ENCODE peak calls at places on chromosomes 11 and 22, in nine cellular contexts. Y, S, W, O, Q, Z, E, J and R are unnamed samples. For H3K4me1, the result is how much of the 10 kb centered on the place peaks cover.

GRCh38 chr22:43005106-43005505 is 9.8 kb downstream of the PACSIN2 start:
- DNase-seq in E (no peak), O (no peak), Z (no peak), S (no peak), W (no peak), J (no peak), Y (no peak), Q (no peak), R (no peak)

GRCh38 chr22:16964366-16964765 is 43.7 kb downstream of the GAB4 start:
- DNase-seq in Y (no peak), S (no peak), O (no peak), E (no peak), Q (no peak), W (no peak), Z (no peak), J (no peak), R (peak)

GRCh38 chr11:27482793-27483192 is 10.2 kb upstream of the LGR4 start:
- DNase-seq in Z (no peak), W (no peak), S (no peak), Y (no peak), J (no peak), E (peak), O (no peak), Q (no peak), R (no peak)

GRCh38 chr11:102007567-102008437 is 39.4 kb upstream of the CFAP300 start:
- DNase-seq in Q (peak), S (no peak), Y (no peak), E (peak), J (no peak), O (no peak), W (no peak), Z (peak), R (no peak)

GRCh38 chr11:71286701-71287643 is 34.6 kb upstream of the SHANK2 start:
- DNase-seq in O (no peak), S (peak), W (no peak), Z (peak), Y (peak), E (peak), J (peak), Q (no peak), R (no peak)

GRCh38 chr22:40789131-40789530 is 30.0 kb downstream of the SLC25A17 start:
- DNase-seq in O (no peak), Z (no peak), E (no peak), Y (no peak), J (no peak), W (no peak), S (no peak), Q (no peak), R (no peak)

GRCh38 chr11:77095551-77096490 is 6.8 kb upstream of the OMP start:
- DNase-seq in E (no peak), Q (peak), S (peak), Y (peak), W (no peak), O (no peak), J (peak), Z (peak), R (no peak)

GRCh38 chr22:28019881-28020861 is 101.1 kb upstream of the PITPNB start:
- DNase-seq in Z (peak), Y (peak), O (peak), S (peak), Q (peak), W (peak), J (peak), E (peak), R (peak)

GRCh38 chr11:68020575-68020974 is 9.9 kb upstream of the NDUFS8 start:
- DNase-seq in J (no peak), Q (peak), W (no peak), Z (no peak), E (no peak), O (no peak), S (no peak), Y (no peak), R (no peak)

GRCh38 chr22:23279781-23280180 is 99.5 kb downstream of the BCR start:
- DNase-seq in Q (no peak), O (no peak), W (no peak), E (peak), S (no peak), Z (no peak), J (no peak), Y (peak), R (no peak)

GRCh38 chr11:111718436-111719325 is 47.5 kb downstream of the PPP2R1B start:
- DNase-seq in O (no peak), Z (peak), Y (peak), W (no peak), Q (peak), S (no peak), E (peak), J (no peak), R (no peak)

GRCh38 chr11:72833083-72833733 is 19.0 kb downstream of the ATG16L2 start:
- DNase-seq in Y (no peak), S (no peak), O (no peak), Q (no peak), W (no peak), E (no peak), J (no peak), Z (no peak), R (no peak)
- TF ChIP-seq CTCF in Y (no peak), S (no peak), O (no peak), Q (no peak), W (no peak), E (no peak), J (no peak), Z (no peak), R (no peak)

DNA sequence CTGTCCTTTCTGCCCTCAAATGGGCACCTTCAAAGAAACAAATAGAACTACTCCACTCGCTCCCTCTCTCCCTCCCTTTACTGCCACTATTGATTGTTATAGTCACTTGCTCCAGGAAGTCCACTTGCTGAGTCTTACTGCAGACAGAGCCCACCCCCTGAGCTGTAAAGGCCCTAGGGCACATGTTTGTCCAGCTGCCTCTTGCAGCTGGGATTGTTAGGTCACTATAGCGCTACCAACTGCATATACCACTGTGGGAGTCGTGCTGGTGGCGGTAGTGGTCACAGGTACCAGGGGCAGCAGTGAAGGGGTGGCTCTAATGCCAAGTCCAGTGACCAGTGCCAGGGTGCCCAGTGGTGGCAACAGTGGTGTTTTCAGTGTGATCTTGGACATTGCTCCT is 4.4 kb upstream of the SREBF2 start:
- DNase-seq in S (no peak), Y (no peak), E (no peak), J (peak), W (no peak), Q (no peak), Z (peak), O (no peak), R (no peak)
- H3K27ac ChIP-seq in S (no peak), Y (no peak), E (no peak), J (peak), W (no peak), Q (no peak), Z (peak), O (no peak), R (no peak)

DNA sequence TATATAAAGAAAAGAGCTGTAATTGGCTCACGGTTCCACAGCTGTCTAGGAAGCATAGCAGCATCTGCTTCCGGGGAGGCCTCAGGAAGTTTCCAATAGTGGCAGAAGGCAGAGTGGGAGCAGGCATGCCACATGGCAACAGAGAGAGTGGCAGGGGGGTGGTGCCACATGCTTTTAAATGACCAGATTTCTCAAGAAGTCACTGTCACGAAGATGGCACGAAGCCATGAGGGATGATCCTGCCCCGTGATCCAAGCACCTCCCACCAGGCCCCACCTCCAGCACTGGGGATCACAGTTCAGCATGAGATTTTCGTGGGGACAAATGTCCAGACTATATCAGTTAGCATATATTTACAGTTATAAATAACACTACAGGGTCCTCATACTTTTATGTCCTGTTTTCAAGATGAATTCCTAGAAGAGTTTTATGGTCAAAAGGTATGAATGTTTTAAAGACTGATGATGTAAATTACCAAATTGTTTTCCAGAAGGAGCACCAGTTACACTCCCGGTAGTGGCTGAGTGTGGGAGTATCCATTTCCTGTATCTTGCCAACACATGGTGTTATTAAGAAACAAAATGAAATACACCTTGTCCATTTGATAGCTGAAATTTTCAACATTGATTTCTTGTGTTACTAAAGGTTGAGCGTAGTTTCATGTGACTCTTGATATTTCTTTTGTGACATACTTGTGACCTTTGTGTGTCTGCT is 19.2 kb downstream of the FAM118A start:
- DNase-seq in S (no peak), J (no peak), W (no peak), Y (no peak), O (no peak), Z (no peak), E (no peak), Q (no peak), R (no peak)
- H3K4me1 ChIP-seq in S (under half), J (under half), W (under half), Y (under half), O (under half), Z (under half), E (under half), Q (under half), R (under half)

GRCh38 chr22:49779226-49779625 is 48.4 kb downstream of the BRD1 start:
- DNase-seq in J (no peak), S (no peak), Z (no peak), O (no peak), Q (no peak), W (no peak), E (no peak), Y (no peak), R (no peak)
- TF ChIP-seq CTCF in J (no peak), S (no peak), Z (no peak), O (no peak), Q (no peak), W (no peak), E (no peak), Y (no peak), R (no peak)

GRCh38 chr11:82462588-82462987 is 271.1 kb downstream of the FAM181B start:
- DNase-seq in S (no peak), E (no peak), J (no peak), W (no peak), Q (no peak), Y (no peak), O (no peak), Z (no peak), R (no peak)

DNA sequence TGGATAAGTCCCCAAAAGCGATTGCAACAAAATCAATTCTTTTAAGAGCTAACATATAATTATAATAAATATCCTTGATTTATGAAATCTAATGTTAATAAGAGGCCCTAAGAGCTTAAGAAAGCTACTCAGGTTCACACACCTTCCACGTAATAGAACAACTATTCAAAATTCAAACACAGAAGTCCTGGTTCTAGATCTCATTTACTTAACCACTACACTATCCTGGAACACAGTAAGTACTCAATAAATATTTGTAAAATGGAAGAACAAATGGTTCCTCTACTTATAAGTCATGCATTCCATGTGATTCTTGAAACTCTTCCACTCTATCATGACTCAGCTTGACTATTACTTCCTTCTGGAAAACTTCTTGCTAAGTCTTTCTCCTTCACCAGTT is 268.2 kb downstream of the FAM181B start:
- DNase-seq in Y (no peak), E (no peak), O (no peak), S (no peak), J (no peak), W (no peak), Q (no peak), Z (no peak), R (no peak)
- H3K27ac ChIP-seq in Y (no peak), E (no peak), O (peak), S (no peak), J (no peak), W (no peak), Q (no peak), Z (no peak), R (no peak)

GRCh38 chr22:37228106-37229011 is 15.7 kb downstream of the RAC2 start:
- DNase-seq in S (no peak), Y (no peak), E (peak), W (peak), Z (no peak), O (no peak), J (peak), Q (no peak), R (no peak)
- H3K4me1 ChIP-seq in S (under half), Y (under half), E (under half), W (half or more), Z (under half), O (under half), J (under half), Q (under half), R (under half)

GRCh38 chr11:46345131-46345597 is 2.1 kb upstream of the DGKZ start:
- DNase-seq in J (no peak), W (no peak), Z (no peak), O (peak), E (no peak), S (no peak), Q (peak), Y (no peak), R (no peak)
- TF ChIP-seq CTCF in J (no peak), W (no peak), Z (no peak), O (no peak), E (no peak), S (no peak), Q (no peak), Y (no peak), R (no peak)

GRCh38 chr11:92707665-92708064 is 261.8 kb upstream of the MTNR1B start:
- DNase-seq in S (no peak), J (no peak), O (no peak), E (peak), Q (no peak), Y (no peak), Z (no peak), W (no peak), R (no peak)

GRCh38 chr11:92707173-92707619 is 262.3 kb upstream of the MTNR1B start:
- DNase-seq in W (no peak), S (no peak), Q (peak), Z (no peak), J (peak), O (no peak), Y (no peak), E (no peak), R (no peak)

GRCh38 chr11:92702037-92702436 is 267.4 kb upstream of the MTNR1B start:
- DNase-seq in Q (no peak), S (no peak), J (no peak), Y (no peak), E (peak), Z (no peak), W (no peak), O (no peak), R (no peak)

GRCh38 chr11:92702771-92703170 is 266.7 kb upstream of the MTNR1B start:
- DNase-seq in Q (no peak), Y (no peak), O (no peak), E (peak), S (no peak), J (no peak), W (no peak), Z (no peak), R (no peak)

DNA sequence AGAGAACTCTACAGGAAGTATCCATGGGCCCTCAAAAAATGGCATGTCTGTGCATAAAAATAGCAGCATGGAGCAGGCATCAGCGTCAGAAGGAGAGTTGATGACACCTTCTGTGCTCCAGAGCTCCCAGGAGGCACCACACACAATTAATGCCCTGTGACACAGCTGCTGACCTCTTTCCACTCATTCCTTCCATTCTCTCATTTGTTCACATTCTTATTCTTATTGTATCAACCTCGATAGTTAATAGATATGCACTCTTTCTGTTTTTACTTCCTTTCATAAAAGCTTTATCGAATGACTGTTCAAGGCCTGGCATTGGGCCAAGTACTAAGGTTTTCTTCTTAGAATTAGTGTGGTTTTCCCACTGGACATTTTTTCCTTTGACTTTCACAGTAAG is 266.0 kb upstream of the MTNR1B start:
- DNase-seq in W (no peak), Z (no peak), Q (no peak), E (peak), Y (no peak), S (no peak), J (peak), O (no peak), R (no peak)
- H3K27ac ChIP-seq in W (no peak), Z (no peak), Q (no peak), E (peak), Y (no peak), S (no peak), J (no peak), O (no peak), R (no peak)

DNA sequence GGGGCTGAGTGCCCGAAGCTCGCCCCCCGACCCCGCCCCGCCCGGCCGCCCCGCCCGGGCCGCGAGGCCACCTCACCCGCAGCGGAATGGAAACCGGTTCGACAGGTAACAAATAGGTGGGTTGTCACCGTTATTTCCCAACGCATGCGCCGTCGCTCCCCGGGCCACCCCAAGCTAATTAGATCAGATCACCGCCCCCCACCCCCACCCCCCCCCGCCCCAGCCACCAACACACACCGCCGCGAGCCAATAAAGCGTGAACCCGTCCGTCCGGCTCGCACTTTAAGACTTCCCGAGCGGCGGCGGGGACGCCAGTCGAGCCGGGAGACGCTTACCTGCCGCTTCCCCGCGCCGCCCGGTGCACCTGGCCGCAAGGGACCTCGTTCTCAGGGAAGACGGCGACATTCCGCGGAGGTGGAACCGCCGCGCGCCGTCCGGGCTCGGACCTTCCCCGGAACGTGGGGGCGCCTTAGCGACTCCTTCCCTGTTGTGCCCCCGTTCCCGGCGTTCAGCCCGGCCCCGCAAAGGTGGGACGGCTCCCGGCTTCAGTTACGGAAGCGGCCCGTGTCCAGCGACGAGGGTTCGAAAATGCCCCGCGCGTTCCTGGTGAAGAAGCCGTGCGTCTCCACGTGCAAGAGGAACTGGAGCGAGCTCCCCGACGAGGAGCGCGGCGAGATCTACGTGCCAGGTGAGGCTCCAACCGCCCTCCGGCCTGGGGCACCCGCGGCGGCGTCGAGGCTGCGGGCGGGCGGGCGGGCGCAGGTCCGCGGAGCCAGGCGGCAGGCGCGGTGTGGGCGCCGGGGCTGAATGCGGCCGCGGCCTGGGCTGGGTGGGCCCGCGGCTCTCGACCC is at the start of gene OVOL1:
- DNase-seq in O (no peak), S (no peak), J (peak), Z (peak), W (peak), Y (peak), Q (peak), E (no peak), R (no peak)
- H3K4me1 ChIP-seq in O (under half), S (under half), J (under half), Z (under half), W (under half), Y (under half), Q (under half), E (under half), R (under half)